ENCODE peak calls at places on chromosomes 4 and X, in five cellular contexts. D is IMR-90, F is AG04450, V is thyroid gland, K is K562. L is an unnamed sample.
A peak's percentile ranks its signal among the peaks of the same experiment; 100 is the strongest.

GRCh38 chr4:83906561-83906960 is 370.7 kb downstream of the GPAT3 start:
- DNase-seq in D (peak; percentile 43), F (peak; percentile 3), V (no peak), K (no peak), L (peak; percentile 44)

GRCh38 chrX:116378961-116379360 is 57.4 kb upstream of the SLC6A14 start:
- DNase-seq in D (no peak), F (no peak), V (no peak), K (no peak), L (no peak)

GRCh38 chr4:124903995-124904722 is 191.6 kb upstream of the ANKRD50 start:
- DNase-seq in D (peak; percentile 68), F (no peak), V (peak; percentile 61), K (no peak), L (peak; percentile 72)

GRCh38 chr4:112340048-112340447 is 42.9 kb downstream of the ALPK1 start:
- DNase-seq in D (no peak), F (no peak), V (no peak), K (no peak), L (no peak)

GRCh38 chr4:142262956-142263355 is 583.1 kb downstream of the INPP4B start:
- DNase-seq in D (no peak), F (no peak), V (no peak), K (no peak), L (no peak)

GRCh38 chrX:6432211-6432610 is 102.7 kb downstream of the VCX3A start:
- DNase-seq in D (no peak), F (no peak), V (no peak), K (no peak), L (no peak)

GRCh38 chr4:26081795-26082498 is 167.9 kb downstream of the SMIM20 start:
- DNase-seq in D (peak; percentile 52), F (no peak), V (no peak), K (peak; percentile 57), L (peak; percentile 62)

GRCh38 chr4:23686169-23686903 is 203.5 kb downstream of the PPARGC1A start:
- DNase-seq in D (no peak), F (no peak), V (no peak), K (no peak), L (no peak)

GRCh38 chr4:165627128-165627527 is 245.9 kb upstream of the TLL1 start:
- DNase-seq in D (no peak), F (no peak), V (no peak), K (no peak), L (no peak)

GRCh38 chrX:132375941-132376340 is 112.9 kb downstream of the MBNL3 start:
- DNase-seq in D (no peak), F (no peak), V (no peak), K (peak; percentile 1), L (peak; percentile 12)

GRCh38 chr4:91963489-91963888 is 340.3 kb upstream of the GRID2 start:
- DNase-seq in D (peak; percentile 72), F (peak; percentile 16), V (no peak), K (no peak), L (peak; percentile 67)

GRCh38 chr4:56099378-56099786 is 150.6 kb downstream of the CEP135 start:
- DNase-seq in D (no peak), F (no peak), V (no peak), K (no peak), L (no peak)

GRCh38 chr4:164287173-164287572 is 466.8 kb upstream of the SMIM31 start:
- DNase-seq in D (no peak), F (no peak), V (no peak), K (no peak), L (no peak)

GRCh38 chr4:153594208-153594607 is 89.9 kb upstream of the TLR2 start:
- DNase-seq in D (peak; percentile 41), F (peak; percentile 4), V (no peak), K (peak; percentile 19), L (peak; percentile 15)

GRCh38 chr4:125352521-125352920 is 37.8 kb downstream of the FAT4 start:
- DNase-seq in D (no peak), F (no peak), V (no peak), K (no peak), L (no peak)

GRCh38 chr4:89579776-89580175 is 257.2 kb downstream of the SNCA start:
- DNase-seq in D (no peak), F (no peak), V (no peak), K (no peak), L (no peak)
- TF ChIP-seq CTCF in D (no peak), F (no peak), V (no peak), K (no peak), L (no peak)

GRCh38 chr4:119212251-119212963 is at the start of gene USP53:
- DNase-seq in D (peak; percentile 97), F (peak; percentile 92), V (peak; percentile 99), K (peak; percentile 97), L (peak; percentile 98)
- H3K4me3 ChIP-seq in D (peak within 1 kb of the TSS; percentile 74), F (peak within 1 kb of the TSS; percentile 81), V (peak within 1 kb of the TSS; percentile 92), K (peak within 1 kb of the TSS; percentile 72), L (peak within 1 kb of the TSS; percentile 85)

GRCh38 chr4:4677825-4678522 is 136.1 kb upstream of the STX18 start:
- DNase-seq in D (peak; percentile 59), F (no peak), V (no peak), K (peak; percentile 40), L (peak; percentile 80)
- TF ChIP-seq CTCF in D (peak; percentile 64), F (peak; percentile 81), V (peak; percentile 48), K (peak; percentile 65), L (peak; percentile 97)

DNA sequence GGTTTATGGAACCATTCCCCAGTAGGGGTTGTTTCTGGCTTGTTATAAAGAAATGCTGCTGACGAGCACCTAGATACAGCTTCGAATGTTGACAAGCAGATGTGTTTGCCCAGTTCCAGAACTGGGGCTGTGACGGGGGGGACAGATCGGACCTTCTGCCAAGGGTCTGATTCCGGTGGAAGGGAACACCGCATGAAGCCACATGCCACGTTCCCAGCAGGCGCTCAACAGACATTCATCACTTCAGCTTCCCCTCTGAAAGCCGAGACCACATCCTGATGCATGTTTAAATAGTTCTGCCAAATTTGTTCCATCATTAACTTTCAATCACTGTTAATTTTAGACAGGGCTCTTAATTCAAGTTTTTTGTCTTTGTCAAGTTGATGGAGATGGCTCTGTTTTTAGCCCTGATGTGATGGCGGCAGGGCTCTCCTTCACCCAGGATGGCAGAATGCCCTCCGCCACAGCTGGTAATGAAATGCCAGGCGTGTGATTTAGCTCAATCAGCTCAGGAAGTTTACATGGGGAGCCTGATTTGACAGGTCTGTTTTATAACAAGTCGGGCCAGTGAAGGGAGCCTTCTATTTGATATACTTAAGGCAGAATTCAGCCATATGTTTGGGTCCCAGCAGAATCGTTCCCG is 57.4 kb downstream of the PSAPL1 start:
- DNase-seq in D (no peak), F (no peak), V (no peak), K (no peak), L (no peak)
- H3K4me3 ChIP-seq in D (no peak overlapping the region), F (no peak overlapping the region), V (no peak overlapping the region), K (no peak overlapping the region), L (no peak overlapping the region)

GRCh38 chr4:178633263-178633662 is 1191.0 kb upstream of the AGA start:
- DNase-seq in D (no peak), F (no peak), V (no peak), K (no peak), L (no peak)
- TF ChIP-seq CTCF in D (no peak), F (no peak), V (no peak), K (no peak), L (no peak)

DNA sequence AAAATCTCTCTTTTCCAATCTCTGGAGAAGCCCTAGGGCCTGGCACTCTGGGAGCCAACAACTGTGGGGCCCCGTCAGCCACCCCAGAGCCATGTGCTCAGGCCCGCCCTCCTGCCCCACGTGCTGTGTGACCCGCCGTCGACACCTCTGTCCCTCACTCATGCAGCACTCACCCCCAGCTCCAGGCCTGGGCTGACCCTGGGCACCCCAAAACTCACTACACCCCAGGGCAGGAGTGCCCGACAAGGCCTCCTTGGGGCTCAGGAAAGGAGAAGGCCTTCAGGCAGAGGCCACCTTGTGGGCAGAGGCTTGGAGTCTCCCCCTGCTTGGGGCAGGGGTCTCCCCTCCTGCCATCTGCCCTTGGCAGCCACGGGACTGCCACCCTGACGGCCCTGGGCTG is 5.7 kb downstream of the MYL5 start:
- DNase-seq in D (no peak), F (no peak), V (no peak), K (no peak), L (no peak)
- H3K4me3 ChIP-seq in D (no peak overlapping the region), F (no peak overlapping the region), V (no peak overlapping the region), K (no peak overlapping the region), L (no peak overlapping the region)

GRCh38 chrX:63506320-63506719 is 155.2 kb upstream of the SPIN4 start:
- DNase-seq in D (peak; percentile 56), F (no peak), V (no peak), K (peak; percentile 44), L (peak; percentile 59)
- TF ChIP-seq CTCF in D (peak; percentile 43), F (peak; percentile 32), V (peak; percentile 22), K (no peak), L (peak; percentile 34)